ENCODE peak calls at places on chromosomes 12 and 14, in seven cellular contexts. P is effector memory CD4-positive, alpha-beta T cell; M is tibial artery; C is endodermal cell; E is upper lobe of right lung; R is body of pancreas; L is pancreas. U is an unnamed sample. For H3K4me1 and H3K36me3, the result is how much of the 10 kb centered on the place peaks cover.

GRCh38 chr12:124964836-124965462 is 24.0 kb downstream of the DHX37 start:
- DNase-seq in P (no peak), M (no peak), C (no peak), E (no peak), R (no peak), L (no peak), U (no peak)

GRCh38 chr12:62598846-62599245 is 132.2 kb downstream of the MON2 start:
- DNase-seq in P (no peak), M (no peak), C (no peak), E (no peak), R (no peak), L (no peak), U (no peak)

GRCh38 chr14:32530800-32531199 is 201.7 kb downstream of the AKAP6 start:
- DNase-seq in P (no peak), M (no peak), C (no peak), E (no peak), R (no peak), L (no peak), U (no peak)

GRCh38 chr14:70638416-70638815 is 3.3 kb upstream of the TTC9 start:
- DNase-seq in P (no peak), M (no peak), C (no peak), E (no peak), R (no peak), L (no peak), U (no peak)

GRCh38 chr14:106875503-106875902 is 1349.1 kb downstream of the TMEM121 start:
- DNase-seq in P (no peak), M (no peak), C (no peak), E (no peak), R (peak), L (no peak), U (no peak)

GRCh38 chr14:68669644-68670343 is 123.1 kb downstream of the ZFP36L1 start:
- DNase-seq in P (no peak), M (peak), C (peak), E (peak), R (peak), L (no peak), U (peak)

GRCh38 chr12:108097160-108097911 is 31.8 kb upstream of the WSCD2 start:
- DNase-seq in P (no peak), M (no peak), C (no peak), E (no peak), R (no peak), L (no peak), U (no peak)

GRCh38 chr12:2295941-2296461 is 243.2 kb downstream of the CACNA1C start:
- DNase-seq in P (no peak), M (no peak), C (peak), E (no peak), R (no peak), L (no peak), U (no peak)

GRCh38 chr12:113056631-113057488 is at the start of gene DTX1:
- DNase-seq in P (peak), M (no peak), C (no peak), E (peak), R (peak), L (peak), U (no peak)

DNA sequence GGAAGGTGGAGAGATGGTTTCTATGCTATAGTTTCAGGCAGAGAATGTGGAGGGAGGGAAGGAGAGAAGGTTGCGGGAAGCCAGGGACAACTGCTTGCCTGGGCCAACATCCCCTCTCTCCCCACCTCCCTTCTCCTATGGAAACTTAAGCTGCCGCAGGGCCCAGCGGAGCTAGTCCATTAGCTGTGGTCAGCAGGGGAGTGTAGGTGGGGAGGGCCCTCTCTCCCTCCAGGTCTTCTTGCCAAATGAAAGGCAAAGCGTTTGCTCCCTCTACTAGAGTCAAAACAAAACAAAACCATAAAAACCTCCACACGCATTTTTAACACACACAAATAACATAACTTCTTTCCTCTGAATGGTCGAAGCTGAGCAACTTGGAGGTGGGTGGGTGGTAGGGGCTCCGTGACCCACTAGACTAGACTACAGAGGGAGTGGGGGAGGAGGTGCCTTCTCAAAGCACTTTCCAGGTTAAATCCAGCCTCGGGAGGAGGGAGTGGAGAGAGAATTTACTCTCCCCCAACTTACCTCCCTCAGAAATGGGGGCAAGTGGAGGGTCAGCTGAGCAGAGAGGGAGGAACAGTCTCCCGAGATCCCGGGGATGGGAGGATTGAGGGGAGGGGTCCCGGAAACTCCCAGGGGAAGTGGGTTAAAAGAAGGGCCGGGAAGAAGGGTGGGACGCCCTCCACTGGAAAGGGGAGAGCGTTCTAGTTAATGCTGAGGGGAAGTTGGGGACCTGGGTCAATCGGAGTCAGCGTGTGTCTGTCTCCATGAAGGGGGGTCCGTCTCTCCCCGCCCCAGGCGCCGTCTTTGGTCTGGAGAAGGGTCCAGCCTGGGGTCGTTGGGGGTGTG is 4.6 kb upstream of the CACNB3 start:
- DNase-seq in P (no peak), M (peak), C (peak), E (no peak), R (no peak), L (no peak), U (no peak)
- H3K27ac ChIP-seq in P (peak), M (peak), C (no peak), E (peak), R (peak), L (peak), U (no peak)

DNA sequence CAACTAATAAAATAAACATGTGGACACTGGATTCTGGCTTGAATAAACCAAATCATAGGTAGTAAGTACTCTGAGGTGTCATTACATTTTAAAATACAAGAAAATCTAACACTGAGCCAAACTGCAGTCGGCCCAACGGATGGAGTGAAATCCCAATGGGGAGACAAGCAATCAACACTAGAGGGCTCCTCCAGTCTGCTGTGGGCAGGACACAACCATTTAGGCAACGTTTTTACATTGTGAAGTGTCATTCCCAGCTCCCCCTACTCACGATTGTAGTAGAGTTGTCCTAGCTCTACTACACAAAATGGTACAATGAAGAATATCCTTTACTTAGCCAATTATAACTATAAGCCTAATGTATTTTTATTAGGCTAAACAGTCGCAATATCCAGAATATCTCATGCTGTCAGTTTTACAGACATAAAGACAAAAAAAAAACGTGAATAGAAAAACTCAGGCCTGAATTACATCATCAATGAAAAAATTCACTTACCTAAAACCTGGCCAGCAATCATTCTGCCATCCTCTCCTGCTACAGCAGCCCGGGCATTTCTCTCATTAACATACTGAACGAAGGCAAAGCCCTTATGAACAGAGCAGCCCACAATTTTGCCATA is 35.7 kb downstream of the HNRNPC start:
- DNase-seq in P (no peak), M (no peak), C (no peak), E (no peak), R (no peak), L (no peak), U (peak)
- H3K4me1 ChIP-seq in P (under half), M (under half), C (under half), E (half or more), R (half or more), L (under half), U (under half)

DNA sequence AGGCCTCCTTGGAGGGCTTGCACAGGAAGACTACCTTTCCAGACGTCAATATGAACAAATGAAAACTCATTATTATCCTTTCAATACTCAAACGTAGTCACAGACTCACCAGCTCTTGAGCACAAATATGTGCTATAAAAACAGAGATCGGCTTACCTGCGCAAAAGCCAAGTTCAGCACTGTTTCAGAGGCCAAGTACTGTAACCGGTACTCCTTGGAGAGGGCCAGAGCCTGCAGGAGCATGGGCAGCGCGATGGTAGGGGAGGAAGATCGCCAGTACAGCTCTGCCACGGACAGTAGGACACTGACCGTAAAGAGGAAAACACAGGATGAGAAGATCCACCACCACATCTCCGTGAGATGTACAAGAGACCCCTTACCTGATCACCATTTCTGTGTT is 21.6 kb upstream of the CAMKK2 start:
- DNase-seq in P (no peak), M (no peak), C (peak), E (no peak), R (no peak), L (no peak), U (no peak)
- H3K36me3 ChIP-seq in P (under half), M (half or more), C (half or more), E (half or more), R (under half), L (under half), U (under half)

GRCh38 chr14:94157195-94157594 is 16.9 kb upstream of the PPP4R4 start:
- DNase-seq in P (no peak), M (no peak), C (no peak), E (no peak), R (no peak), L (no peak), U (no peak)
- H3K27ac ChIP-seq in P (no peak), M (no peak), C (no peak), E (peak), R (no peak), L (no peak), U (no peak)

GRCh38 chr14:24879661-24880381 is 170.1 kb downstream of the STXBP6 start:
- DNase-seq in P (no peak), M (no peak), C (no peak), E (no peak), R (no peak), L (no peak), U (no peak)

GRCh38 chr14:24881496-24881895 is 168.5 kb downstream of the STXBP6 start:
- DNase-seq in P (no peak), M (no peak), C (no peak), E (no peak), R (no peak), L (no peak), U (no peak)

GRCh38 chr14:24876996-24877395 is 173.0 kb downstream of the STXBP6 start:
- DNase-seq in P (no peak), M (no peak), C (no peak), E (no peak), R (no peak), L (no peak), U (no peak)

GRCh38 chr14:24883571-24883970 is 166.4 kb downstream of the STXBP6 start:
- DNase-seq in P (no peak), M (no peak), C (no peak), E (no peak), R (no peak), L (no peak), U (no peak)

DNA sequence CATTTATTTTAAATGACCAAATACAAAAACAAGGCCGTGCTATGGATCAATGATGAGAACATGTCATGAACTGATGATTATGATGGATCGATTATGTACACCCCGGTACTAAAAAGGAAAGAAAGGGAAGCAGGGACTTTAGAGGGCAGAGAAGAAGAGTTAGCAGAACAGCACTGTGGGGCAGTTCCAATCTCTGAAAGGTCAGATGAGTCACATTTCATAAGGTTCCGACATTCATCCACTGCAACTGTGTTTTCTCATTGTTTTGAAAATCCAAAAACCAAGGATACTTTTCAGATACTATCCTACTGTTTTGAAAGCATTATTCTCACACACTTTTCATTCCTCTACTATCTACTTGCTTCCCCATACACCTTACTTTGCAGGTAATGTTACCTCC is 169.3 kb downstream of the STXBP6 start:
- DNase-seq in P (no peak), M (no peak), C (no peak), E (no peak), R (no peak), L (no peak), U (no peak)
- H3K4me1 ChIP-seq in P (under half), M (under half), C (under half), E (under half), R (under half), L (under half), U (under half)

GRCh38 chr14:104880584-104881210 is 15.6 kb downstream of the CEP170B start:
- DNase-seq in P (no peak), M (no peak), C (no peak), E (no peak), R (no peak), L (no peak), U (no peak)
- H3K36me3 ChIP-seq in P (under half), M (half or more), C (under half), E (under half), R (under half), L (under half), U (under half)

DNA sequence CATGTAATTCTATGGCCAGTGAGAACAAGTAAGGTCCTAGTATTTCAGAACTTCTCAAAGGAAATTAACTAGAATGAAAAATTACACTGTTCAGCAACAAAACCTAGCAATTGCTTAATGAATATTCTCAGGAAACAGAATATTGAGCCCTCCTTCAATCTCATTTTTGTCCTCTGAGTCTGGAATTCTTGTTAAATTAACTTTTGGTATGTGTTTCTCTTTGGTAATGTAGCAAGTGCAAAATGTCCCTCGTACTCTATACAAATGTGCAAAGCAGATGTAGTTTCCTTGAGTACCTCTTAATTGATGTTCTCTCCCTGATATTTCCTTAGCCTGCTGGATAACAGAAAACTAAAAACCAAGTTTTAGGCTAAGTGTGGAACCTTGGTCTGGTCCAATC is 190.8 kb upstream of the CNOT2 start:
- DNase-seq in P (no peak), M (no peak), C (no peak), E (no peak), R (no peak), L (no peak), U (no peak)
- H3K27ac ChIP-seq in P (no peak), M (no peak), C (no peak), E (no peak), R (no peak), L (no peak), U (no peak)

DNA sequence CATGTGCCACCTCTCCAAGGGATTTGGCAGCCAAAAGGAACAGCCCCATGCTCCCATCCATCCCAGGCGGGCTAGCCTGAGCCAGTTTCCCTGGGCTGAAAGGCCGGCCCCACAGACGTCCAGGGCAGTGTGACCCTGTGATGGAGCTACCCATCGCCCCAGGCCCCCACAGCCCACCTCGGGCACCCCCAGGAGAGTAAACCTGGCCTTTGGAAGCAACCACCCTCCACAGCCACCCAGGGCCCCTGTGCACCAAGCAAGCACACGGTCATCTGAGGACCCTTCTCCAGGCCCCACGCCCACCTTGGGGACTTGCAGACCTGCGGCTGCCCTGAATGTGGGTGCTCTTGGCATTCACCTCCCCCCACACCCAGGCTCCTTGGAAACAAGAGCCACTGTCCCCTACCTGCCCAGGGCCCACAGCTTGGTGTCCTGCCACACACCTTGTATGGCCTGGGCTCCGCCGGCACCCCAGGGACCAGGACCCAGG is 8.4 kb downstream of the AHNAK2 start:
- DNase-seq in P (no peak), M (no peak), C (no peak), E (no peak), R (no peak), L (no peak), U (no peak)
- H3K4me1 ChIP-seq in P (under half), M (half or more), C (under half), E (half or more), R (half or more), L (under half), U (under half)